ENCODE peak calls at places on chromosome X, in five cellular contexts. One of them, this sample, is unnamed.

GRCh38 chrX:149962859-149963757 is 24.8 kb upstream of the EOLA2 start:
- DNase-seq in aorta: peak
- DNase-seq in IMR-90: peak
- DNase-seq in mesothelial cell of epicardium: no peak
- DNase-seq in GM04503: no peak
- DNase-seq in this sample: peak

GRCh38 chrX:86981326-86981890 is 536.2 kb upstream of the KLHL4 start:
- DNase-seq in aorta: no peak
- DNase-seq in IMR-90: no peak
- DNase-seq in mesothelial cell of epicardium: no peak
- DNase-seq in GM04503: no peak
- DNase-seq in this sample: no peak

GRCh38 chrX:80792205-80792604 is 17.5 kb downstream of the BRWD3 start:
- DNase-seq in aorta: no peak
- DNase-seq in IMR-90: peak
- DNase-seq in mesothelial cell of epicardium: no peak
- DNase-seq in GM04503: no peak
- DNase-seq in this sample: no peak

GRCh38 chrX:65781845-65782244 is 114.4 kb downstream of the MSN start:
- DNase-seq in aorta: no peak
- DNase-seq in IMR-90: no peak
- DNase-seq in mesothelial cell of epicardium: no peak
- DNase-seq in GM04503: no peak
- DNase-seq in this sample: no peak

GRCh38 chrX:13864264-13864663 is 47.4 kb upstream of the GPM6B start:
- DNase-seq in aorta: no peak
- DNase-seq in IMR-90: peak
- DNase-seq in mesothelial cell of epicardium: no peak
- DNase-seq in GM04503: no peak
- DNase-seq in this sample: no peak

GRCh38 chrX:100750901-100751300 is 19.0 kb upstream of the SYTL4 start:
- DNase-seq in aorta: no peak
- DNase-seq in IMR-90: no peak
- DNase-seq in mesothelial cell of epicardium: no peak
- DNase-seq in GM04503: no peak
- DNase-seq in this sample: peak

GRCh38 chrX:140817943-140818342 is 108.4 kb downstream of the LINC00632 start:
- DNase-seq in aorta: no peak
- DNase-seq in IMR-90: peak
- DNase-seq in mesothelial cell of epicardium: no peak
- DNase-seq in GM04503: no peak
- DNase-seq in this sample: peak

GRCh38 chrX:55008571-55009358 is 8.6 kb downstream of the APEX2 start:
- DNase-seq in aorta: no peak
- DNase-seq in IMR-90: peak
- DNase-seq in mesothelial cell of epicardium: no peak
- DNase-seq in GM04503: peak
- DNase-seq in this sample: peak

GRCh38 chrX:31063114-31063513 is 8.7 kb downstream of the FTHL17 start:
- DNase-seq in aorta: no peak
- DNase-seq in IMR-90: no peak
- DNase-seq in mesothelial cell of epicardium: no peak
- DNase-seq in GM04503: no peak
- DNase-seq in this sample: no peak

GRCh38 chrX:74925210-74926088 is at the start of gene NEXMIF:
- DNase-seq in aorta: peak
- DNase-seq in IMR-90: no peak
- DNase-seq in mesothelial cell of epicardium: no peak
- DNase-seq in GM04503: no peak
- DNase-seq in this sample: peak

GRCh38 chrX:123230798-123231197 is 46.7 kb downstream of the GRIA3 start:
- DNase-seq in aorta: no peak
- DNase-seq in IMR-90: no peak
- DNase-seq in mesothelial cell of epicardium: no peak
- DNase-seq in GM04503: no peak
- DNase-seq in this sample: no peak

GRCh38 chrX:39356119-39356807 is 555.0 kb downstream of the MID1IP1 start:
- DNase-seq in aorta: no peak
- DNase-seq in IMR-90: no peak
- DNase-seq in mesothelial cell of epicardium: no peak
- DNase-seq in GM04503: no peak
- DNase-seq in this sample: no peak

GRCh38 chrX:47706575-47706974 is 47.6 kb upstream of the UXT start:
- DNase-seq in aorta: no peak
- DNase-seq in IMR-90: peak
- DNase-seq in mesothelial cell of epicardium: no peak
- DNase-seq in GM04503: no peak
- DNase-seq in this sample: peak

GRCh38 chrX:136126371-136126770 is 21.0 kb upstream of the FHL1 start:
- DNase-seq in aorta: no peak
- DNase-seq in IMR-90: no peak
- DNase-seq in mesothelial cell of epicardium: no peak
- DNase-seq in GM04503: no peak
- DNase-seq in this sample: no peak

GRCh38 chrX:24493740-24494543 is 28.9 kb downstream of the PDK3 start:
- DNase-seq in aorta: no peak
- DNase-seq in IMR-90: no peak
- DNase-seq in mesothelial cell of epicardium: no peak
- DNase-seq in GM04503: no peak
- DNase-seq in this sample: no peak

GRCh38 chrX:1720826-1721225 is 106.0 kb downstream of the ASMT start:
- DNase-seq in aorta: no peak
- DNase-seq in IMR-90: no peak
- DNase-seq in mesothelial cell of epicardium: no peak
- DNase-seq in GM04503: no peak
- DNase-seq in this sample: peak

GRCh38 chrX:139750390-139750789 is 42.4 kb upstream of the MCF2 start:
- DNase-seq in aorta: no peak
- DNase-seq in IMR-90: peak
- DNase-seq in mesothelial cell of epicardium: no peak
- DNase-seq in GM04503: no peak
- DNase-seq in this sample: no peak

GRCh38 chrX:132710756-132711155 is 221.9 kb upstream of the MBNL3 start:
- DNase-seq in aorta: no peak
- DNase-seq in IMR-90: no peak
- DNase-seq in mesothelial cell of epicardium: no peak
- DNase-seq in GM04503: no peak
- DNase-seq in this sample: no peak

GRCh38 chrX:39258331-39258730 is 457.1 kb downstream of the MID1IP1 start:
- DNase-seq in aorta: no peak
- DNase-seq in IMR-90: no peak
- DNase-seq in mesothelial cell of epicardium: no peak
- DNase-seq in GM04503: no peak
- DNase-seq in this sample: peak

GRCh38 chrX:1485033-1485432 is 32.3 kb upstream of the ASMTL start:
- DNase-seq in aorta: no peak
- DNase-seq in IMR-90: no peak
- DNase-seq in mesothelial cell of epicardium: no peak
- DNase-seq in GM04503: no peak
- DNase-seq in this sample: no peak

GRCh38 chrX:100600769-100601168 is 16.0 kb downstream of the TNMD start:
- DNase-seq in aorta: no peak
- DNase-seq in IMR-90: no peak
- DNase-seq in mesothelial cell of epicardium: no peak
- DNase-seq in GM04503: no peak
- DNase-seq in this sample: no peak

GRCh38 chrX:69896046-69896445 is 153.7 kb downstream of the AWAT2 start:
- DNase-seq in aorta: no peak
- DNase-seq in IMR-90: no peak
- DNase-seq in mesothelial cell of epicardium: no peak
- DNase-seq in GM04503: no peak
- DNase-seq in this sample: no peak

GRCh38 chrX:130772313-130773140 is 130.5 kb downstream of the ENOX2 start:
- DNase-seq in aorta: no peak
- DNase-seq in IMR-90: peak
- DNase-seq in mesothelial cell of epicardium: no peak
- DNase-seq in GM04503: peak
- DNase-seq in this sample: peak

GRCh38 chrX:46636223-46636622 is 62.7 kb downstream of the CHST7 start:
- DNase-seq in aorta: no peak
- DNase-seq in IMR-90: no peak
- DNase-seq in mesothelial cell of epicardium: no peak
- DNase-seq in GM04503: no peak
- DNase-seq in this sample: no peak

GRCh38 chrX:64975491-64975890 is 759 bp downstream of the ZC4H2 start:
- DNase-seq in aorta: peak
- DNase-seq in IMR-90: no peak
- DNase-seq in mesothelial cell of epicardium: peak
- DNase-seq in GM04503: no peak
- DNase-seq in this sample: peak

GRCh38 chrX:40420899-40421729 is 159.7 kb upstream of the ATP6AP2 start:
- DNase-seq in aorta: no peak
- DNase-seq in IMR-90: no peak
- DNase-seq in mesothelial cell of epicardium: no peak
- DNase-seq in GM04503: no peak
- DNase-seq in this sample: peak

GRCh38 chrX:40578039-40578438 is 2.7 kb upstream of the ATP6AP2 start:
- DNase-seq in aorta: no peak
- DNase-seq in IMR-90: no peak
- DNase-seq in mesothelial cell of epicardium: no peak
- DNase-seq in GM04503: no peak
- DNase-seq in this sample: no peak

GRCh38 chrX:117641913-117642656 is 474.5 kb downstream of the KLHL13 start:
- DNase-seq in aorta: no peak
- DNase-seq in IMR-90: no peak
- DNase-seq in mesothelial cell of epicardium: no peak
- DNase-seq in GM04503: no peak
- DNase-seq in this sample: no peak

GRCh38 chrX:37906357-37906756 is 59.0 kb upstream of the DYNLT3 start:
- DNase-seq in aorta: no peak
- DNase-seq in IMR-90: no peak
- DNase-seq in mesothelial cell of epicardium: no peak
- DNase-seq in GM04503: no peak
- DNase-seq in this sample: no peak

GRCh38 chrX:148500428-148501120 is at the start of gene AFF2:
- DNase-seq in aorta: peak
- DNase-seq in IMR-90: no peak
- DNase-seq in mesothelial cell of epicardium: peak
- DNase-seq in GM04503: no peak
- DNase-seq in this sample: peak

GRCh38 chrX:66162331-66162822 is 1.7 kb upstream of the HEPH start:
- DNase-seq in aorta: no peak
- DNase-seq in IMR-90: no peak
- DNase-seq in mesothelial cell of epicardium: no peak
- DNase-seq in GM04503: no peak
- DNase-seq in this sample: no peak

GRCh38 chrX:43813898-43814297 is 68.4 kb downstream of the MAOB start:
- DNase-seq in aorta: no peak
- DNase-seq in IMR-90: no peak
- DNase-seq in mesothelial cell of epicardium: no peak
- DNase-seq in GM04503: no peak
- DNase-seq in this sample: peak

GRCh38 chrX:20056704-20057103 is 60.0 kb downstream of the MAP7D2 start:
- DNase-seq in aorta: no peak
- DNase-seq in IMR-90: peak
- DNase-seq in mesothelial cell of epicardium: no peak
- DNase-seq in GM04503: no peak
- DNase-seq in this sample: no peak

GRCh38 chrX:1093112-1093511 is 119.3 kb downstream of the CRLF2 start:
- DNase-seq in aorta: no peak
- DNase-seq in IMR-90: no peak
- DNase-seq in mesothelial cell of epicardium: no peak
- DNase-seq in GM04503: no peak
- DNase-seq in this sample: no peak

GRCh38 chrX:3346436-3347329 is at the start of gene MXRA5:
- DNase-seq in aorta: peak
- DNase-seq in IMR-90: peak
- DNase-seq in mesothelial cell of epicardium: peak
- DNase-seq in GM04503: peak
- DNase-seq in this sample: peak

GRCh38 chrX:152989292-152989658 is 4.6 kb downstream of the PNMA5 start:
- DNase-seq in aorta: no peak
- DNase-seq in IMR-90: peak
- DNase-seq in mesothelial cell of epicardium: no peak
- DNase-seq in GM04503: no peak
- DNase-seq in this sample: no peak

GRCh38 chrX:12945494-12945893 is 29.4 kb upstream of the TMSB4X start:
- DNase-seq in aorta: no peak
- DNase-seq in IMR-90: no peak
- DNase-seq in mesothelial cell of epicardium: no peak
- DNase-seq in GM04503: no peak
- DNase-seq in this sample: no peak

GRCh38 chrX:8704184-8704583 is 27.8 kb downstream of the ANOS1 start:
- DNase-seq in aorta: no peak
- DNase-seq in IMR-90: no peak
- DNase-seq in mesothelial cell of epicardium: no peak
- DNase-seq in GM04503: no peak
- DNase-seq in this sample: no peak